ENCODE peak calls at places on chromosomes 6 and 20, in seven cellular contexts. B is heart right ventricle, J is stomach, O is PC-3, R is MM.1S, U is uterus, I is aorta. N is an unnamed sample.

GRCh38 chr6:14896475-14896874 is 349.4 kb upstream of the JARID2 start:
- DNase-seq in B (no peak), J (no peak), R (no peak), U (no peak), I (no peak), O (no peak), N (no peak)

GRCh38 chr6:12348530-12349511 is 58.7 kb downstream of the EDN1 start:
- DNase-seq in U (no peak), R (no peak), O (peak; percentile 96), I (no peak), B (no peak), J (peak; percentile 58), N (no peak)

GRCh38 chr6:5946181-5946580 is 60.5 kb downstream of the NRN1 start:
- DNase-seq in I (no peak), O (no peak), B (no peak), U (no peak), R (no peak), J (no peak), N (no peak)

GRCh38 chr6:89895273-89895874 is 1.1 kb downstream of the GJA10 start:
- DNase-seq in R (no peak), J (no peak), I (no peak), O (peak; percentile 55), B (no peak), U (no peak), N (no peak)

GRCh38 chr6:71967436-71967835 is 81.1 kb downstream of the RIMS1 start:
- DNase-seq in J (no peak), R (no peak), B (no peak), U (no peak), O (no peak), I (no peak), N (no peak)

GRCh38 chr6:124197148-124197547 is 393.5 kb downstream of the NKAIN2 start:
- DNase-seq in R (no peak), J (no peak), U (no peak), B (no peak), I (no peak), O (no peak), N (no peak)

GRCh38 chr6:157182503-157183254 is 140.6 kb downstream of the TMEM242 start:
- DNase-seq in O (no peak), B (no peak), U (no peak), R (no peak), J (no peak), I (no peak), N (no peak)

GRCh38 chr6:38353310-38354032 is 286.3 kb downstream of the BTBD9 start:
- DNase-seq in R (no peak), B (no peak), O (no peak), J (no peak), U (no peak), I (no peak), N (no peak)

GRCh38 chr6:46325561-46326525 is 155.1 kb upstream of the ENPP5 start:
- DNase-seq in R (no peak), J (no peak), B (peak; percentile 25), I (peak; percentile 75), U (no peak), O (peak; percentile 55), N (no peak)

GRCh38 chr6:98769546-98769945 is 64.8 kb upstream of the POU3F2 start:
- DNase-seq in I (no peak), B (no peak), U (no peak), O (peak; percentile 47), J (no peak), R (peak; percentile 67), N (no peak)

GRCh38 chr6:20708367-20709124 is 174.3 kb downstream of the CDKAL1 start:
- DNase-seq in I (no peak), J (no peak), O (no peak), U (no peak), B (no peak), R (no peak), N (no peak)

GRCh38 chr20:46084805-46085792 is 4.7 kb downstream of the NCOA5 start:
- DNase-seq in U (no peak), R (no peak), I (no peak), J (peak; percentile 45), O (peak; percentile 72), B (no peak), N (no peak)

GRCh38 chr20:41587956-41588355 is 30.2 kb downstream of the CHD6 start:
- DNase-seq in I (no peak), B (no peak), R (no peak), J (no peak), O (peak; percentile 78), U (no peak), N (no peak)

GRCh38 chr6:2861071-2861821 is 19.6 kb upstream of the SERPINB1 start:
- DNase-seq in J (no peak), U (no peak), B (no peak), O (no peak), I (no peak), R (no peak), N (no peak)

GRCh38 chr20:14561733-14562132 is 224.3 kb upstream of the FLRT3 start:
- DNase-seq in I (no peak), U (no peak), B (no peak), R (no peak), O (no peak), J (no peak), N (no peak)

GRCh38 chr6:7185561-7185960 is 77.8 kb downstream of the RREB1 start:
- DNase-seq in R (peak; percentile 24), O (no peak), J (no peak), B (no peak), I (no peak), U (no peak), N (no peak)

GRCh38 chr20:364905-365794 is 15.4 kb upstream of the TRIB3 start:
- DNase-seq in J (no peak), I (no peak), B (no peak), O (peak; percentile 97), R (no peak), U (no peak), N (no peak)

GRCh38 chr6:22470454-22471368 is 98.7 kb upstream of the HDGFL1 start:
- DNase-seq in J (peak; percentile 80), B (no peak), R (no peak), U (peak; percentile 19), I (no peak), O (peak; percentile 89), N (peak; percentile 62)

GRCh38 chr6:135546680-135547418 is 49.3 kb upstream of the AHI1 start:
- DNase-seq in O (no peak), R (no peak), B (peak; percentile 25), U (peak; percentile 15), I (no peak), J (no peak), N (peak; percentile 38)

GRCh38 chr6:30647802-30648460 is 998 bp downstream of the C6orf136 start:
- DNase-seq in I (no peak), J (no peak), U (no peak), R (no peak), B (no peak), O (no peak), N (no peak)

GRCh38 chr6:30641048-30641447 is 5.9 kb upstream of the C6orf136 start:
- DNase-seq in J (no peak), B (no peak), O (no peak), I (no peak), U (no peak), R (no peak), N (no peak)

GRCh38 chr6:30399390-30400058 is 54.6 kb downstream of the RPP21 start:
- DNase-seq in R (no peak), U (no peak), J (no peak), I (no peak), B (no peak), O (peak; percentile 81), N (no peak)

GRCh38 chr20:29740601-29740950 is 1516.9 kb upstream of the DEFB115 start:
- DNase-seq in B (no peak), I (peak; percentile 55), J (peak; percentile 16), R (no peak), O (no peak), U (no peak), N (no peak)

GRCh38 chr6:134207431-134207830 is 110.5 kb downstream of the SGK1 start:
- DNase-seq in I (no peak), J (no peak), R (no peak), B (no peak), U (no peak), O (no peak), N (no peak)

GRCh38 chr20:52799130-52799529 is 173.0 kb upstream of the TSHZ2 start:
- DNase-seq in J (no peak), I (no peak), O (no peak), R (no peak), B (no peak), U (no peak), N (no peak)

DNA sequence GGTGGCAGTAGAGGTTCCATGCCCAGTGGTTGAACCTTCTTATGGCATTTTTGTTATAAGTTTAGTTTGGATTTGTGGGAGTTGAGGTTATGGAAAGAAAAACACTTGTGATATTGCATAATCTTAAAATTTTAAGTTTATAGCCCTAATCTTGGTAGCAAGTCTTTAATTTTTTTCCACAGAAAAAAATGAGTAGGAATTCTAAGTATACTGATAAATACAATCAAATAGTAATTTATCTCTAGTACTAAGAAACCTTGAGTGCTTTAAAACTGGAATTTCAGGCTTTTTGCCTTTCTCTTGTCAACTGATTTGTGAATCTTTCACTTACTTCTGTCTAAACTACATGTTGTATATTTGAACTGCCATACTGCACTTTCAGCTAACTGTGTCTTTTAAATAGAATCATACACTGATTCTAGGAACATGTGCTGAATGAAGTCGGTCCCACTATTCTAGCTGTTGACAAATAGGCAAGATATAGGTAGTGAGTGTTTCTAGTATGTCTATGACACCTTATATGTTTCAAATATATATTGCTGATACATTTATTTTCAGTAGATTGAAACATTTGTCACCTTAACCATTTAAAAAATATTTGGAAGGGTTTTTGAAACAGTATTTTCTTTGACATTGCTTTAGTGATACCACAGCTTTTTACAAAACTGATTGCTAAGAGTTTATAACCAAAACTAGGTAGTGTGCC is 2.4 kb downstream of the PARD6B start:
- DNase-seq in B (no peak), I (no peak), R (no peak), O (peak; percentile 50), J (no peak), U (no peak), N (no peak)
- H3K4me3 ChIP-seq in B (no peak overlapping the region), I (no peak overlapping the region), R (no peak overlapping the region), O (peak overlapping the region; percentile 79), J (peak overlapping the region; percentile 93), U (no peak overlapping the region), N (no peak overlapping the region)

GRCh38 chr20:56424931-56425330 is 12.9 kb downstream of the CASS4 start:
- DNase-seq in J (no peak), U (no peak), O (no peak), B (no peak), R (no peak), I (no peak), N (no peak)
- H3K4me1 ChIP-seq in J (no peaks in the 10 kb centered on the region), U (no peaks in the 10 kb centered on the region), O (peaks cover 18% of the 10 kb centered on the region), B (peaks cover 11% of the 10 kb centered on the region), R (no peaks in the 10 kb centered on the region), I (no peaks in the 10 kb centered on the region), N (no peaks in the 10 kb centered on the region)

DNA sequence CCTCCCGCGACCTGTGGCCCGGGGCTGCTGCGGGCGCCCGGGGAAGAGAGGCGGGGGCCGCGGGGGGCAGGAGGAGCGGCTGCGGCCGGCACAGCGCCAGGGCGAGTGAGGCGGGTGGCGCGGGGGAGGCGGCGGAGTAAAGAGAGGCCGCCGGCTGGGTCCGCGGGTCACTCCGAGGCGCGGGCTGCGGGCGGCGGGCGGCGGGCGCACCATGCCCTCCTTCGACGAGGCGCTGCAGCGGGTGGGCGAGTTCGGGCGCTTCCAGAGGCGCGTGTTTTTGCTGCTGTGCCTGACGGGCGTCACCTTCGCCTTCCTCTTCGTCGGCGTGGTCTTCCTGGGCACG is at the start of gene SLC22A3:
- DNase-seq in J (peak; percentile 57), I (peak; percentile 87), R (no peak), U (peak; percentile 62), O (no peak), B (peak; percentile 45), N (no peak)
- H3K4me3 ChIP-seq in J (peak within 1 kb of the TSS; percentile 62), I (peak within 1 kb of the TSS; percentile 59), R (no peak within 1 kb of the TSS), U (peak within 1 kb of the TSS; percentile 86), O (peak within 1 kb of the TSS; percentile 82), B (peak within 1 kb of the TSS; percentile 54), N (peak within 1 kb of the TSS; percentile 55)

GRCh38 chr20:49658508-49658907 is 55.2 kb downstream of the B4GALT5 start:
- DNase-seq in U (no peak), I (no peak), R (no peak), J (no peak), B (no peak), O (no peak), N (no peak)
- H3K4me1 ChIP-seq in U (peaks cover 7% of the 10 kb centered on the region), I (peaks cover 6% of the 10 kb centered on the region), R (peaks cover 28% of the 10 kb centered on the region), J (peaks cover 61% of the 10 kb centered on the region), B (peaks cover 17% of the 10 kb centered on the region), O (peaks cover 18% of the 10 kb centered on the region), N (peaks cover 51% of the 10 kb centered on the region)